ENCODE peak calls at places on chromosomes 1 and 21, in five cellular contexts. C is GM23248, V is gastrocnemius medialis, L is Daoy, P is midbrain. F is an unnamed sample.
A peak's percentile ranks its signal among the peaks of the same experiment; 100 is the strongest.

GRCh38 chr1:4174291-4175200 is 274.5 kb upstream of the C1orf174 start:
- DNase-seq in C (no peak), V (no peak), L (no peak), P (no peak), F (no peak)

GRCh38 chr1:89908294-89908992 is 86.5 kb upstream of the ZNF326 start:
- DNase-seq in C (peak; percentile 50), V (no peak), L (peak; percentile 58), P (no peak), F (peak; percentile 58)

GRCh38 chr1:83929184-83929583 is 69.7 kb downstream of the TTLL7 start:
- DNase-seq in C (peak; percentile 68), V (no peak), L (no peak), P (no peak), F (no peak)

GRCh38 chr21:26544208-26544607 is 28.9 kb downstream of the CYYR1 start:
- DNase-seq in C (no peak), V (no peak), L (no peak), P (no peak), F (peak; percentile 10)

GRCh38 chr1:186152227-186152944 is 222.7 kb downstream of the TPR start:
- DNase-seq in C (peak; percentile 62), V (no peak), L (peak; percentile 75), P (peak; percentile 15), F (peak; percentile 93)

GRCh38 chr1:77375990-77376389 is 94.2 kb downstream of the AK5 start:
- DNase-seq in C (no peak), V (no peak), L (no peak), P (no peak), F (no peak)

GRCh38 chr1:84272401-84272800 is 29.1 kb upstream of the SAMD13 start:
- DNase-seq in C (no peak), V (no peak), L (no peak), P (no peak), F (no peak)

GRCh38 chr1:228887956-228888355 is 152.7 kb downstream of the RHOU start:
- DNase-seq in C (no peak), V (no peak), L (no peak), P (no peak), F (no peak)

GRCh38 chr21:43917515-43918384 is 52.7 kb downstream of the AGPAT3 start:
- DNase-seq in C (no peak), V (no peak), L (no peak), P (no peak), F (no peak)

GRCh38 chr1:190908691-190909090 is 431.0 kb upstream of the BRINP3 start:
- DNase-seq in C (peak; percentile 0), V (no peak), L (no peak), P (no peak), F (peak; percentile 74)

GRCh38 chr1:177838910-177839309 is 130.9 kb downstream of the SEC16B start:
- DNase-seq in C (no peak), V (no peak), L (no peak), P (no peak), F (no peak)

GRCh38 chr1:160410412-160411005 is 10.1 kb downstream of the VANGL2 start:
- DNase-seq in C (peak; percentile 17), V (no peak), L (no peak), P (peak; percentile 49), F (no peak)

GRCh38 chr1:208118306-208118705 is 125.9 kb downstream of the PLXNA2 start:
- DNase-seq in C (no peak), V (no peak), L (no peak), P (no peak), F (no peak)

GRCh38 chr1:208045410-208046252 is 134.7 kb upstream of the CD34 start:
- DNase-seq in C (no peak), V (no peak), L (peak; percentile 25), P (no peak), F (no peak)

GRCh38 chr1:86552376-86552775 is 5.5 kb downstream of the CLCA4 start:
- DNase-seq in C (no peak), V (no peak), L (peak; percentile 7), P (no peak), F (no peak)

GRCh38 chr1:115430717-115431116 is 92.7 kb upstream of the NGF start:
- DNase-seq in C (peak; percentile 99), V (no peak), L (peak; percentile 95), P (no peak), F (peak; percentile 99)

GRCh38 chr1:20403423-20404145 is 82.4 kb downstream of the CAMK2N1 start:
- DNase-seq in C (no peak), V (no peak), L (no peak), P (no peak), F (no peak)

F was measured in ELR.